ENCODE peak calls at places on chromosomes 11 and 22, in five cellular contexts. M is RCC 7860, V is EL, K is HT-29, H is pancreas. T is an unnamed sample.
A peak's percentile ranks its signal among the peaks of the same experiment; 100 is the strongest.

GRCh38 chr22:32842486-32842885 is 41.0 kb downstream of the TIMP3 start:
- DNase-seq in M (no peak), V (peak; percentile 34), K (no peak), H (no peak), T (no peak)

GRCh38 chr11:1303973-1304372 is 5.5 kb downstream of the TOLLIP start:
- DNase-seq in M (no peak), V (no peak), K (no peak), H (peak; percentile 74), T (no peak)

GRCh38 chr11:99522467-99523173 is 501.9 kb downstream of the CNTN5 start:
- DNase-seq in M (no peak), V (peak; percentile 25), K (no peak), H (no peak), T (no peak)

GRCh38 chr22:20392983-20393704 is 807 bp upstream of the ZNF74 start:
- DNase-seq in M (no peak), V (no peak), K (no peak), H (no peak), T (no peak)

GRCh38 chr11:31117038-31117437 is 252.5 kb downstream of the DCDC1 start:
- DNase-seq in M (no peak), V (no peak), K (no peak), H (no peak), T (no peak)

GRCh38 chr11:11451501-11452005 is 98.5 kb upstream of the CSNK2A3 start:
- DNase-seq in M (peak; percentile 92), V (peak; percentile 13), K (peak; percentile 76), H (no peak), T (no peak)

GRCh38 chr22:32579533-32580220 is 105.1 kb downstream of the FBXO7 start:
- DNase-seq in M (no peak), V (peak; percentile 77), K (no peak), H (no peak), T (peak; percentile 20)

GRCh38 chr11:73189315-73189714 is 28.8 kb upstream of the P2RY2 start:
- DNase-seq in M (no peak), V (no peak), K (no peak), H (no peak), T (no peak)

GRCh38 chr11:27233654-27234042 is 129.4 kb downstream of the CCDC34 start:
- DNase-seq in M (no peak), V (no peak), K (no peak), H (no peak), T (no peak)

GRCh38 chr22:31093090-31093850 is 12.2 kb downstream of the SMTN start:
- DNase-seq in M (no peak), V (no peak), K (no peak), H (peak; percentile 45), T (no peak)

GRCh38 chr11:109285465-109285864 is 136.5 kb upstream of the C11orf87 start:
- DNase-seq in M (no peak), V (no peak), K (no peak), H (no peak), T (no peak)

GRCh38 chr11:34997872-34998548 is 81.6 kb downstream of the PDHX start:
- DNase-seq in M (peak; percentile 30), V (peak; percentile 37), K (peak; percentile 66), H (no peak), T (peak; percentile 24)

GRCh38 chr11:117944554-117944953 is 15.4 kb upstream of the TMPRSS13 start:
- DNase-seq in M (no peak), V (no peak), K (no peak), H (no peak), T (no peak)

GRCh38 chr11:76234704-76235232 is 28.5 kb upstream of the WNT11 start:
- DNase-seq in M (no peak), V (no peak), K (peak; percentile 76), H (peak; percentile 56), T (no peak)

GRCh38 chr22:40721266-40721665 is 42.0 kb downstream of the MCHR1 start:
- DNase-seq in M (peak; percentile 11), V (peak; percentile 50), K (no peak), H (no peak), T (no peak)

GRCh38 chr22:21754523-21755128 is 19.0 kb upstream of the YPEL1 start:
- DNase-seq in M (no peak), V (no peak), K (no peak), H (no peak), T (no peak)

GRCh38 chr11:46541593-46542371 is 52.0 kb downstream of the AMBRA1 start:
- DNase-seq in M (no peak), V (no peak), K (peak; percentile 86), H (peak; percentile 91), T (no peak)

GRCh38 chr11:80944758-80945157 is 1503.9 kb upstream of the TENM4 start:
- DNase-seq in M (no peak), V (no peak), K (no peak), H (no peak), T (no peak)

GRCh38 chr11:64854534-64855502 is 10.4 kb upstream of the CDC42BPG start:
- DNase-seq in M (peak; percentile 94), V (peak; percentile 98), K (peak; percentile 99), H (peak; percentile 63), T (peak; percentile 97)

GRCh38 chr11:68354181-68354872 is 41.9 kb downstream of the LRP5 start:
- DNase-seq in M (peak; percentile 85), V (peak; percentile 95), K (peak; percentile 95), H (peak; percentile 88), T (peak; percentile 92)

GRCh38 chr11:130315354-130315970 is 745 bp upstream of the ZBTB44 start:
- DNase-seq in M (no peak), V (no peak), K (peak; percentile 67), H (peak; percentile 65), T (no peak)

GRCh38 chr22:22431271-22432220 is 77.0 kb downstream of the ZNF280B start:
- DNase-seq in M (peak; percentile 17), V (peak; percentile 49), K (peak; percentile 68), H (peak; percentile 54), T (peak; percentile 23)

GRCh38 chr11:10806206-10806605 is 2.5 kb downstream of the EIF4G2 start:
- DNase-seq in M (no peak), V (no peak), K (no peak), H (no peak), T (no peak)

GRCh38 chr11:42329930-42330555 is 870.6 kb upstream of the LRRC4C start:
- DNase-seq in M (no peak), V (no peak), K (no peak), H (no peak), T (no peak)

GRCh38 chr11:91700854-91701253 is 523.8 kb upstream of the FAT3 start:
- DNase-seq in M (no peak), V (no peak), K (no peak), H (no peak), T (no peak)

GRCh38 chr11:27184458-27185312 is 144.1 kb downstream of the BBOX1 start:
- DNase-seq in M (no peak), V (peak; percentile 28), K (no peak), H (no peak), T (peak; percentile 62)

GRCh38 chr11:31355131-31355530 is 14.4 kb downstream of the DCDC1 start:
- DNase-seq in M (no peak), V (no peak), K (no peak), H (no peak), T (no peak)

GRCh38 chr22:39545310-39546063 is 12.9 kb upstream of the RPS19BP1 start:
- DNase-seq in M (no peak), V (no peak), K (peak; percentile 57), H (peak; percentile 67), T (no peak)

GRCh38 chr22:23626286-23626975 is 5.7 kb downstream of the DRICH1 start:
- DNase-seq in M (no peak), V (no peak), K (no peak), H (no peak), T (peak; percentile 71)

GRCh38 chr11:57276857-57277505 is 39.9 kb upstream of the APLNR start:
- DNase-seq in M (no peak), V (no peak), K (no peak), H (no peak), T (peak; percentile 41)

GRCh38 chr11:64592656-64593055 is 1.6 kb downstream of the SLC22A12 start:
- DNase-seq in M (no peak), V (no peak), K (no peak), H (peak; percentile 4), T (no peak)

GRCh38 chr22:22404598-22405284 is 103.8 kb downstream of the ZNF280B start:
- DNase-seq in M (no peak), V (no peak), K (no peak), H (no peak), T (no peak)

GRCh38 chr11:119101367-119101758 is 290 bp downstream of the DPAGT1 start:
- DNase-seq in M (no peak), V (peak; percentile 48), K (no peak), H (no peak), T (no peak)

GRCh38 chr11:2387266-2387982 is 10.3 kb downstream of the CD81 start:
- DNase-seq in M (no peak), V (no peak), K (no peak), H (peak; percentile 28), T (no peak)

GRCh38 chr11:8283510-8284272 is 20.0 kb upstream of the LMO1 start:
- DNase-seq in M (no peak), V (no peak), K (no peak), H (no peak), T (no peak)

GRCh38 chr11:46666982-46667590 is 33.3 kb downstream of the ARHGAP1 start:
- DNase-seq in M (no peak), V (no peak), K (no peak), H (no peak), T (no peak)

GRCh38 chr11:26992031-26992541 is 1.8 kb upstream of the FIBIN start:
- DNase-seq in M (no peak), V (peak; percentile 80), K (no peak), H (no peak), T (no peak)

GRCh38 chr11:34240150-34240494 is 117.7 kb downstream of the ABTB2 start:
- DNase-seq in M (no peak), V (no peak), K (no peak), H (no peak), T (peak; percentile 79)

GRCh38 chr11:72023335-72023734 is 24.6 kb downstream of the IL18BP start:
- DNase-seq in M (no peak), V (no peak), K (no peak), H (no peak), T (no peak)

T was measured in trophoblast cell.